ENCODE peak calls at places on chromosomes 12 and 14, in five cellular contexts. One of them, this sample, is unnamed.

GRCh38 chr12:12405882-12406281 is 49.0 kb downstream of the BORCS5 start:
- DNase-seq in IMR-90: no peak
- DNase-seq in H9: no peak
- DNase-seq in mesenchymal stem cell: no peak
- DNase-seq in H1: no peak
- DNase-seq in this sample: no peak

GRCh38 chr14:70670992-70671651 is 29.4 kb downstream of the TTC9 start:
- DNase-seq in IMR-90: no peak
- DNase-seq in H9: no peak
- DNase-seq in mesenchymal stem cell: no peak
- DNase-seq in H1: no peak
- DNase-seq in this sample: no peak

GRCh38 chr12:24198936-24199644 is 249.6 kb upstream of the SOX5 start:
- DNase-seq in IMR-90: no peak
- DNase-seq in H9: no peak
- DNase-seq in mesenchymal stem cell: no peak
- DNase-seq in H1: no peak
- DNase-seq in this sample: no peak

GRCh38 chr12:14824012-14824634 is 10.1 kb upstream of the SMCO3 start:
- DNase-seq in IMR-90: peak
- DNase-seq in H9: no peak
- DNase-seq in mesenchymal stem cell: no peak
- DNase-seq in H1: no peak
- DNase-seq in this sample: no peak

GRCh38 chr12:56450241-56450640 is 1.0 kb upstream of the TIMELESS start:
- DNase-seq in IMR-90: no peak
- DNase-seq in H9: no peak
- DNase-seq in mesenchymal stem cell: no peak
- DNase-seq in H1: no peak
- DNase-seq in this sample: no peak

GRCh38 chr12:4252595-4252994 is 21.0 kb upstream of the CCND2 start:
- DNase-seq in IMR-90: no peak
- DNase-seq in H9: no peak
- DNase-seq in mesenchymal stem cell: no peak
- DNase-seq in H1: no peak
- DNase-seq in this sample: no peak

GRCh38 chr12:52407918-52408317 is 1.8 kb upstream of the KRT82 start:
- DNase-seq in IMR-90: no peak
- DNase-seq in H9: no peak
- DNase-seq in mesenchymal stem cell: no peak
- DNase-seq in H1: no peak
- DNase-seq in this sample: no peak

GRCh38 chr12:123992118-123992825 is 19.3 kb downstream of the ZNF664 start:
- DNase-seq in IMR-90: no peak
- DNase-seq in H9: no peak
- DNase-seq in mesenchymal stem cell: no peak
- DNase-seq in H1: no peak
- DNase-seq in this sample: no peak

GRCh38 chr12:107330901-107331431 is 237.6 kb upstream of the CRY1 start:
- DNase-seq in IMR-90: no peak
- DNase-seq in H9: no peak
- DNase-seq in mesenchymal stem cell: no peak
- DNase-seq in H1: no peak
- DNase-seq in this sample: no peak

GRCh38 chr12:89157413-89157812 is 194.9 kb downstream of the DUSP6 start:
- DNase-seq in IMR-90: no peak
- DNase-seq in H9: no peak
- DNase-seq in mesenchymal stem cell: no peak
- DNase-seq in H1: no peak
- DNase-seq in this sample: no peak

GRCh38 chr12:89156324-89156723 is 196.0 kb downstream of the DUSP6 start:
- DNase-seq in IMR-90: no peak
- DNase-seq in H9: no peak
- DNase-seq in mesenchymal stem cell: no peak
- DNase-seq in H1: no peak
- DNase-seq in this sample: no peak

GRCh38 chr12:89154743-89155530 is 197.4 kb downstream of the DUSP6 start:
- DNase-seq in IMR-90: peak
- DNase-seq in H9: no peak
- DNase-seq in mesenchymal stem cell: no peak
- DNase-seq in H1: no peak
- DNase-seq in this sample: no peak

GRCh38 chr12:89153341-89153740 is 199.0 kb downstream of the DUSP6 start:
- DNase-seq in IMR-90: no peak
- DNase-seq in H9: no peak
- DNase-seq in mesenchymal stem cell: no peak
- DNase-seq in H1: no peak
- DNase-seq in this sample: no peak

DNA sequence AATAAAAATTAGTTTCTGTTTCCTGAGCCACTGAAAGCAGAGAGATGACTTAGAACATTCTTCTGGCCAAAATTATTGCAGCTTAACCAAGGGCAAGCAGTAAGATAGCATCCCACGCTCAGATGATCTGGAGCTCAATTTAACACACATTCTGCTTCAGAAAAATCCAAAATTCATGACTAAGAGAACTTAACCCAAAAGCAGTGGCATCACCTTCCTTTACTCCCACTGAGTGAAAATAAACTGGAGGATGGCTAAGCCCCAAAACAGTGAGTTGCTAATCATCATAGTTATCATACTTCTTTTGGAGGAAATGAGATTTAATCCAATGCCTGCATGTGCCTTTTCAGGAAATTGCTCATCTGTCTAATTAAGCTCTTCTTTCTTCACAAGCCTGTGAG is 195.4 kb downstream of the DUSP6 start:
- DNase-seq in IMR-90: peak
- DNase-seq in H9: no peak
- DNase-seq in mesenchymal stem cell: no peak
- DNase-seq in H1: no peak
- DNase-seq in this sample: no peak
- H2BK15ac ChIP-seq in IMR-90: no peak
- H2BK15ac ChIP-seq in H9: no peak
- H2BK15ac ChIP-seq in mesenchymal stem cell: no peak
- H2BK15ac ChIP-seq in H1: no peak
- H2BK15ac ChIP-seq in this sample: no peak

DNA sequence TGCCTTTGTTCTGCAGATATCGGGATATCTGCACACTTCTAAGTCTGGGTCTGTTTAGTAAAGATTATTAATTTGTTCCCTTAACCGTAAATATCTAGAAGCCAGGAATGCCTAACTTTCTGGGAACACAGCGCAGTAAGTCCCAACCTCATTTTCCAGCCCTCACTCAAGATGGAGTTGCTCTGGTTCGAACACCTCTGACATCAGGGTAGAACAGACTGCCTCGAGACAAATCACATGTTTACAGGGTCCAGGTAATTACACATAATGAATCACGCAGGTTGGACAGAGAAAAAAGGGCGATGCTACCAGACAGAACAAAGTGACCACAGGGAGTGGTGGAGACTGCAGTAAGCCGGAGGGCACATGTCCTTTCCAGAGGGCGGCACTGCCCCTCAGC is 159.2 kb upstream of the SFSWAP start:
- DNase-seq in IMR-90: no peak
- DNase-seq in H9: no peak
- DNase-seq in mesenchymal stem cell: no peak
- DNase-seq in H1: no peak
- DNase-seq in this sample: no peak
- H4K91ac ChIP-seq in IMR-90: no peak
- H4K91ac ChIP-seq in H9: no peak
- H4K91ac ChIP-seq in mesenchymal stem cell: no peak
- H4K91ac ChIP-seq in H1: peak
- H4K91ac ChIP-seq in this sample: no peak

DNA sequence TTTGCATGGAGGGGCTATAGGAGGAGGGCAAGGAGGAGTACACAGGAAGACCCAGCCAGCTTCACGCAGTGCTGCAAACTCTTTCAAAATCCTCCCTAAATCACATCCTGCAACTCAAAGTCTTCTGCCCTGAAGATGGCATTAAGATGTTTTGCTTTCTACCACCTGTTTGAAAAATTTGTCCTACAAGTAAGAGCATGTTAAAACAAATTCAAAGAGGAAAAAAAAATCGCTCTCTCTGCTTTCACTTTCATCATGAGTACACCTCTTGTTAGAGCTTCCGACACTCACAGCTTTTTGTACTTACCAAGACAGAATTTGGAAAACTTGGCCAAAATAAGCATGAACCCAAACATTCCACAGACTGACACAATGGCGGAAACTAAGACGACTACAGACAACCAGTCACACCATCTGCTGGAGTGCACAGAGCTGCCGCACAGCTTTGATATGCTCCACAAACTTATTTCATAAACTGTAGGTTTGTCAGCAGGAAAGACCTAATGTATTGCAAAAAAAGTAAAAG is 21.3 kb downstream of the GCH1 start:
- DNase-seq in IMR-90: peak
- DNase-seq in H9: no peak
- DNase-seq in mesenchymal stem cell: no peak
- DNase-seq in H1: no peak
- DNase-seq in this sample: no peak
- H2AFZ ChIP-seq in IMR-90: peak
- H2AFZ ChIP-seq in H9: no peak
- H2AFZ ChIP-seq in mesenchymal stem cell: no peak
- H2AFZ ChIP-seq in H1: no peak
- H2AFZ ChIP-seq in this sample: peak

DNA sequence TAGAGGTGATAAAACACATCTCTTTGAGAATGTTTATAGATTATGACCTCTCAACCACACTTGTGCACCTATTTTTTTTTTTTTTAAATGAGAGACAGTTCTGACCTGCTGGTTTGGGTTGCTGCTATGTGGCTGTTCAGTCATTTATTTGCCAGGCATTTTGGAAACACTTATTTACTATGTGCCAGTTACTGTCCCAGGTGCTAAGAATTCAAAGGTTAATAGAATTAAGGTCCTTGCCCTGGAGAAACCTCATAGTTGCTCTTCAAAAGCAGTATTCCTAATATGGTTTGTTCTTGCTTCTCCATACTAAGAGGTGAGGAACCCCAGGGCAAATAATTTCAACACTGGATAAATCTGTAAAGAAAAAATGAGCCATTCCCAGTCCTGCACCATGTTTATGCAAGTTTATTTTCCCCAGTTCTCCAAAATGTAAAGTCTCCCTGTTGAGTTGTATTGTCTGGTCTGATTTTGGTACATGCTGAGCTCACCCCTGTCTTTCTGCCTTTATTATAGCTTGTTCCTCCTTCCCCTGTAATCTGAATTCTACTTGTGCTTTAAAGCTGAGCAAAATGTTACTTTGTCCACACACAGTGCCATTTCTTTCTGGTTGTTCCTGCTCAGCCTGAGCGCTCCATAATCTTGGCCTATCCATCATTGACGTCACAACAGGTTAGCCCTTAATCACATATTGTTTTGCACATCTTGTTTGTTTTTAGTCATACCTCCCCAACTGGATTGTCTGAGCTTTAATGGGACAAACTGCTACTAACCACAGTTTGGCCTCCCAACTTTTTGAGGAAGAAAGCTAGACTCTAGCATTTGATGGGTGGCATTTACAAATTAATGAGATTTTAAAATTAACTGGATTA is 56.7 kb downstream of the SRGAP1 start:
- DNase-seq in IMR-90: no peak
- DNase-seq in H9: no peak
- DNase-seq in mesenchymal stem cell: no peak
- DNase-seq in H1: no peak
- DNase-seq in this sample: no peak
- H2BK15ac ChIP-seq in IMR-90: no peak
- H2BK15ac ChIP-seq in H9: peak
- H2BK15ac ChIP-seq in mesenchymal stem cell: no peak
- H2BK15ac ChIP-seq in H1: no peak
- H2BK15ac ChIP-seq in this sample: no peak

DNA sequence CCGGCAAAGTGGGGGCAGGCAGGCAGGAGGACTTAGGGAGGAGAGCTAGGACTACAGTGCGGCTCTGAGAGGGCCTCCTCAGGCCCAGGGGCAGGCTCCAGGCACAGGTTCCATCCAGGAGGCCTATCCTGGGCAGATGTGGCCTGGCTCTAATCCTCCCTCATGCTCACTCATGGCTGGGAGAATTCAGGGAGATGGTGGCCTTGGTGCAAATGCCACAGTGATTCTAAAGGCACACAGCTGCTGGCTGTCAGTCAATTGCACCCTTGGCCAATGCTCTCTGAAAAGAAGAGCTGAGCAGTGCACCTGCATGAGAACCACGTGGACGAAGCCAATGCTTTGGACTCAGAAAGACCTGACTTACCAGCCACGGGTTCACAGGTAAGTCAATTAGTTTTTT is 89.6 kb downstream of the C12orf75 start:
- DNase-seq in IMR-90: no peak
- DNase-seq in H9: no peak
- DNase-seq in mesenchymal stem cell: no peak
- DNase-seq in H1: no peak
- DNase-seq in this sample: no peak
- H4K91ac ChIP-seq in IMR-90: peak
- H4K91ac ChIP-seq in H9: no peak
- H4K91ac ChIP-seq in mesenchymal stem cell: no peak
- H4K91ac ChIP-seq in H1: no peak
- H4K91ac ChIP-seq in this sample: no peak

GRCh38 chr14:45253070-45253753 is at the start of gene MIS18BP1:
- DNase-seq in IMR-90: peak
- DNase-seq in H9: peak
- DNase-seq in mesenchymal stem cell: peak
- DNase-seq in H1: peak
- DNase-seq in this sample: peak

GRCh38 chr14:45252356-45253069 is 489 bp downstream of the MIS18BP1 start:
- DNase-seq in IMR-90: peak
- DNase-seq in H9: no peak
- DNase-seq in mesenchymal stem cell: peak
- DNase-seq in H1: no peak
- DNase-seq in this sample: no peak

GRCh38 chr14:45249847-45250575 is 3.0 kb downstream of the MIS18BP1 start:
- DNase-seq in IMR-90: peak
- DNase-seq in H9: no peak
- DNase-seq in mesenchymal stem cell: peak
- DNase-seq in H1: no peak
- DNase-seq in this sample: no peak

GRCh38 chr14:45253754-45254300 is 825 bp upstream of the MIS18BP1 start:
- DNase-seq in IMR-90: peak
- DNase-seq in H9: no peak
- DNase-seq in mesenchymal stem cell: no peak
- DNase-seq in H1: no peak
- DNase-seq in this sample: no peak

GRCh38 chr14:45251912-45252311 is 1.1 kb downstream of the MIS18BP1 start:
- DNase-seq in IMR-90: peak
- DNase-seq in H9: no peak
- DNase-seq in mesenchymal stem cell: peak
- DNase-seq in H1: no peak
- DNase-seq in this sample: no peak
- H2AFZ ChIP-seq in IMR-90: no peak
- H2AFZ ChIP-seq in H9: no peak
- H2AFZ ChIP-seq in mesenchymal stem cell: no peak
- H2AFZ ChIP-seq in H1: no peak
- H2AFZ ChIP-seq in this sample: no peak